ENCODE peak calls at places on chromosomes 2 and 18, in seven cellular contexts. H is fibroblast of the aortic adventitia, D is GM13977, S is GM13976, O is uterus, G is breast epithelium, F is gastrocnemius medialis. N is an unnamed sample.

GRCh38 chr2:16948073-16948472 is 282.4 kb upstream of the CYRIA start:
- DNase-seq in H (no peak), D (no peak), S (no peak), O (no peak), G (no peak), F (no peak), N (no peak)

GRCh38 chr2:103898561-103898960 is 955.4 kb upstream of the POU3F3 start:
- DNase-seq in H (no peak), D (no peak), S (no peak), O (no peak), G (no peak), F (no peak), N (no peak)

GRCh38 chr2:160145471-160145870 is 54.6 kb downstream of the ITGB6 start:
- DNase-seq in H (no peak), D (no peak), S (no peak), O (no peak), G (no peak), F (no peak), N (no peak)

GRCh38 chr2:54077088-54077900 is 38.1 kb upstream of the ACYP2 start:
- DNase-seq in H (no peak), D (no peak), S (no peak), O (no peak), G (no peak), F (no peak), N (no peak)

GRCh38 chr18:44736664-44737063 is 56.0 kb downstream of the SETBP1 start:
- DNase-seq in H (peak), D (no peak), S (no peak), O (no peak), G (no peak), F (no peak), N (no peak)

GRCh38 chr2:204896146-204896545 is 350.9 kb downstream of the PARD3B start:
- DNase-seq in H (no peak), D (no peak), S (no peak), O (no peak), G (no peak), F (no peak), N (no peak)

GRCh38 chr2:205687018-205687956 is 5.0 kb downstream of the NRP2 start:
- DNase-seq in H (no peak), D (no peak), S (no peak), O (no peak), G (no peak), F (no peak), N (no peak)

GRCh38 chr2:143132360-143132759 is 3.1 kb downstream of the ARHGAP15 start:
- DNase-seq in H (no peak), D (peak), S (no peak), O (no peak), G (no peak), F (no peak), N (no peak)

GRCh38 chr18:75130591-75131274 is 78.2 kb downstream of the PTGR3 start:
- DNase-seq in H (peak), D (no peak), S (no peak), O (no peak), G (no peak), F (no peak), N (no peak)

GRCh38 chr2:239093956-239094355 is 246.1 kb downstream of the TWIST2 start:
- DNase-seq in H (no peak), D (no peak), S (no peak), O (no peak), G (no peak), F (no peak), N (no peak)

GRCh38 chr2:184971669-184972068 is 373.3 kb downstream of the ZNF804A start:
- DNase-seq in H (no peak), D (no peak), S (no peak), O (no peak), G (no peak), F (no peak), N (no peak)

GRCh38 chr2:79619976-79620375 is 107.1 kb downstream of the CTNNA2 start:
- DNase-seq in H (no peak), D (no peak), S (no peak), O (no peak), G (no peak), F (no peak), N (no peak)

GRCh38 chr18:39523281-39523680 is 1957.7 kb upstream of the CELF4 start:
- DNase-seq in H (peak), D (no peak), S (no peak), O (no peak), G (no peak), F (no peak), N (no peak)

GRCh38 chr2:149719695-149720094 is 132.1 kb upstream of the MMADHC start:
- DNase-seq in H (no peak), D (no peak), S (no peak), O (no peak), G (no peak), F (no peak), N (no peak)

GRCh38 chr2:42936632-42936996 is 144.2 kb upstream of the HAAO start:
- DNase-seq in H (no peak), D (no peak), S (no peak), O (no peak), G (no peak), F (no peak), N (no peak)

GRCh38 chr2:172667926-172668325 is 67.7 kb upstream of the RAPGEF4 start:
- DNase-seq in H (peak), D (no peak), S (no peak), O (no peak), G (no peak), F (no peak), N (no peak)

GRCh38 chr2:213251618-213252017 is 32.6 kb upstream of the SPAG16 start:
- DNase-seq in H (peak), D (peak), S (peak), O (no peak), G (no peak), F (no peak), N (no peak)

GRCh38 chr2:201852878-201853415 is 46.6 kb downstream of the CDK15 start:
- DNase-seq in H (peak), D (no peak), S (no peak), O (no peak), G (no peak), F (no peak), N (no peak)

GRCh38 chr2:219461061-219461514 is 26.4 kb downstream of the SPEG start:
- DNase-seq in H (peak), D (no peak), S (no peak), O (peak), G (no peak), F (peak), N (no peak)

GRCh38 chr2:133171396-133172004 is 396.8 kb downstream of the NCKAP5 start:
- DNase-seq in H (peak), D (peak), S (peak), O (no peak), G (no peak), F (no peak), N (no peak)

GRCh38 chr2:224938670-224939309 is 103.5 kb downstream of the DOCK10 start:
- DNase-seq in H (no peak), D (no peak), S (no peak), O (no peak), G (no peak), F (no peak), N (no peak)

GRCh38 chr2:198483046-198483445 is 678.7 kb downstream of the PLCL1 start:
- DNase-seq in H (no peak), D (no peak), S (no peak), O (no peak), G (no peak), F (no peak), N (no peak)

GRCh38 chr2:105517814-105518705 is 119.2 kb upstream of the FHL2 start:
- DNase-seq in H (peak), D (no peak), S (no peak), O (peak), G (peak), F (peak), N (no peak)

GRCh38 chr2:10575566-10576300 is 114.0 kb downstream of the NOL10 start:
- DNase-seq in H (peak), D (no peak), S (no peak), O (no peak), G (no peak), F (no peak), N (no peak)

GRCh38 chr2:188897096-188897495 is 77.1 kb upstream of the COL3A1 start:
- DNase-seq in H (peak), D (no peak), S (no peak), O (no peak), G (no peak), F (no peak), N (no peak)

GRCh38 chr2:86039963-86040655 is 65.6 kb downstream of the POLR1A start:
- DNase-seq in H (no peak), D (no peak), S (no peak), O (peak), G (peak), F (no peak), N (no peak)

GRCh38 chr18:52160652-52161051 is 179.3 kb upstream of the DCC start:
- DNase-seq in H (no peak), D (no peak), S (no peak), O (no peak), G (no peak), F (no peak), N (no peak)

GRCh38 chr2:104890092-104890393 is 36.1 kb downstream of the POU3F3 start:
- DNase-seq in H (no peak), D (no peak), S (no peak), O (no peak), G (no peak), F (no peak), N (no peak)

GRCh38 chr18:34224423-34225217 is at the start of gene NOL4:
- DNase-seq in H (peak), D (peak), S (peak), O (no peak), G (peak), F (no peak), N (no peak)

GRCh38 chr2:33021542-33022259 is 74.9 kb downstream of the LTBP1 start:
- DNase-seq in H (peak), D (no peak), S (no peak), O (no peak), G (no peak), F (peak), N (no peak)

GRCh38 chr18:57947117-57947516 is 96.9 kb upstream of the NEDD4L start:
- DNase-seq in H (no peak), D (no peak), S (no peak), O (no peak), G (no peak), F (no peak), N (no peak)

GRCh38 chr2:207474871-207475485 is 54.8 kb upstream of the CREB1 start:
- DNase-seq in H (peak), D (peak), S (peak), O (no peak), G (no peak), F (no peak), N (no peak)
- TF ChIP-seq CTCF in H (peak), D (peak), S (peak), O (peak), G (peak), F (peak), N (peak)

GRCh38 chr2:120442923-120443571 is 97.1 kb downstream of the INHBB start:
- DNase-seq in H (no peak), D (no peak), S (no peak), O (no peak), G (peak), F (no peak), N (no peak)
- TF ChIP-seq CTCF in H (no peak), D (no peak), S (no peak), O (no peak), G (no peak), F (no peak), N (no peak)

GRCh38 chr18:46315187-46315586 is 211.0 kb downstream of the HAUS1 start:
- DNase-seq in H (no peak), D (no peak), S (no peak), O (no peak), G (no peak), F (no peak), N (no peak)
- TF ChIP-seq CTCF in H (no peak), D (no peak), S (no peak), O (no peak), G (no peak), F (no peak), N (no peak)

GRCh38 chr2:82023710-82024109 is 1719.2 kb upstream of the LRRTM1 start:
- DNase-seq in H (no peak), D (no peak), S (no peak), O (no peak), G (no peak), F (no peak), N (no peak)
- TF ChIP-seq CTCF in H (no peak), D (peak), S (no peak), O (no peak), G (no peak), F (no peak), N (no peak)

N was measured in CD14-positive monocyte.